ENCODE peak calls at places on chromosomes 13 and 19, in four cellular contexts. One of them, this sample, is unnamed. For H3K4me1, the result is how much of the 10 kb centered on the place peaks cover.

GRCh38 chr13:25677956-25678355 is 306.2 kb downstream of the ATP8A2 start:
- DNase-seq in neural progenitor cell: no peak
- DNase-seq in naive thymus-derived CD4-positive, alpha-beta T cell: no peak
- DNase-seq in cardiac muscle cell: no peak
- DNase-seq in this sample: no peak

GRCh38 chr19:45815501-45816216 is 551 bp upstream of the RSPH6A start:
- DNase-seq in neural progenitor cell: peak
- DNase-seq in naive thymus-derived CD4-positive, alpha-beta T cell: no peak
- DNase-seq in cardiac muscle cell: peak
- DNase-seq in this sample: no peak

GRCh38 chr19:38046254-38047047 is 139.4 kb downstream of the SIPA1L3 start:
- DNase-seq in neural progenitor cell: no peak
- DNase-seq in naive thymus-derived CD4-positive, alpha-beta T cell: no peak
- DNase-seq in cardiac muscle cell: no peak
- DNase-seq in this sample: no peak

GRCh38 chr13:32585625-32586021 is 629 bp upstream of the PDS5B start:
- DNase-seq in neural progenitor cell: peak
- DNase-seq in naive thymus-derived CD4-positive, alpha-beta T cell: no peak
- DNase-seq in cardiac muscle cell: no peak
- DNase-seq in this sample: no peak

GRCh38 chr19:51016798-51017683 is 2.5 kb downstream of the KLK10 start:
- DNase-seq in neural progenitor cell: peak
- DNase-seq in naive thymus-derived CD4-positive, alpha-beta T cell: peak
- DNase-seq in cardiac muscle cell: peak
- DNase-seq in this sample: peak

GRCh38 chr19:48717059-48717395 is 2.5 kb downstream of the MAMSTR start:
- DNase-seq in neural progenitor cell: no peak
- DNase-seq in naive thymus-derived CD4-positive, alpha-beta T cell: no peak
- DNase-seq in cardiac muscle cell: no peak
- DNase-seq in this sample: no peak

GRCh38 chr13:110304256-110304655 is 2.7 kb downstream of the COL4A1 start:
- DNase-seq in neural progenitor cell: no peak
- DNase-seq in naive thymus-derived CD4-positive, alpha-beta T cell: no peak
- DNase-seq in cardiac muscle cell: peak
- DNase-seq in this sample: no peak

GRCh38 chr13:113906566-113906965 is 42.7 kb upstream of the GAS6 start:
- DNase-seq in neural progenitor cell: no peak
- DNase-seq in naive thymus-derived CD4-positive, alpha-beta T cell: no peak
- DNase-seq in cardiac muscle cell: no peak
- DNase-seq in this sample: no peak

GRCh38 chr19:8132858-8133458 is 16.4 kb downstream of the FBN3 start:
- DNase-seq in neural progenitor cell: no peak
- DNase-seq in naive thymus-derived CD4-positive, alpha-beta T cell: no peak
- DNase-seq in cardiac muscle cell: no peak
- DNase-seq in this sample: no peak

GRCh38 chr19:19461671-19462622 is 53.4 kb downstream of the TSSK6 start:
- DNase-seq in neural progenitor cell: peak
- DNase-seq in naive thymus-derived CD4-positive, alpha-beta T cell: peak
- DNase-seq in cardiac muscle cell: peak
- DNase-seq in this sample: peak

GRCh38 chr19:11142528-11143171 is 12.9 kb downstream of the SPC24 start:
- DNase-seq in neural progenitor cell: peak
- DNase-seq in naive thymus-derived CD4-positive, alpha-beta T cell: no peak
- DNase-seq in cardiac muscle cell: peak
- DNase-seq in this sample: peak

GRCh38 chr13:114073881-114074551 is 58.4 kb downstream of the RASA3 start:
- DNase-seq in neural progenitor cell: no peak
- DNase-seq in naive thymus-derived CD4-positive, alpha-beta T cell: no peak
- DNase-seq in cardiac muscle cell: no peak
- DNase-seq in this sample: no peak

GRCh38 chr13:105334211-105334610 is 1201.3 kb downstream of the EFNB2 start:
- DNase-seq in neural progenitor cell: peak
- DNase-seq in naive thymus-derived CD4-positive, alpha-beta T cell: no peak
- DNase-seq in cardiac muscle cell: peak
- DNase-seq in this sample: peak

GRCh38 chr13:95588721-95589120 is 36.2 kb downstream of the CLDN10 start:
- DNase-seq in neural progenitor cell: no peak
- DNase-seq in naive thymus-derived CD4-positive, alpha-beta T cell: no peak
- DNase-seq in cardiac muscle cell: peak
- DNase-seq in this sample: no peak

GRCh38 chr13:30572859-30573275 is 44.9 kb upstream of the USPL1 start:
- DNase-seq in neural progenitor cell: no peak
- DNase-seq in naive thymus-derived CD4-positive, alpha-beta T cell: peak
- DNase-seq in cardiac muscle cell: peak
- DNase-seq in this sample: peak

GRCh38 chr19:38666662-38667448 is 19.4 kb downstream of the ACTN4 start:
- DNase-seq in neural progenitor cell: peak
- DNase-seq in naive thymus-derived CD4-positive, alpha-beta T cell: no peak
- DNase-seq in cardiac muscle cell: peak
- DNase-seq in this sample: peak

GRCh38 chr13:71813187-71813586 is 53.8 kb downstream of the DACH1 start:
- DNase-seq in neural progenitor cell: no peak
- DNase-seq in naive thymus-derived CD4-positive, alpha-beta T cell: no peak
- DNase-seq in cardiac muscle cell: no peak
- DNase-seq in this sample: no peak

GRCh38 chr13:110382229-110382628 is 75.1 kb downstream of the COL4A2 start:
- DNase-seq in neural progenitor cell: no peak
- DNase-seq in naive thymus-derived CD4-positive, alpha-beta T cell: no peak
- DNase-seq in cardiac muscle cell: peak
- DNase-seq in this sample: peak

GRCh38 chr13:41501281-41501680 is 43.9 kb downstream of the RGCC start:
- DNase-seq in neural progenitor cell: no peak
- DNase-seq in naive thymus-derived CD4-positive, alpha-beta T cell: no peak
- DNase-seq in cardiac muscle cell: no peak
- DNase-seq in this sample: no peak

GRCh38 chr19:11887247-11887617 is 350 bp upstream of the ZNF69 start:
- DNase-seq in neural progenitor cell: no peak
- DNase-seq in naive thymus-derived CD4-positive, alpha-beta T cell: no peak
- DNase-seq in cardiac muscle cell: no peak
- DNase-seq in this sample: no peak

GRCh38 chr13:50805805-50806204 is 37.7 kb downstream of the DLEU7 start:
- DNase-seq in neural progenitor cell: peak
- DNase-seq in naive thymus-derived CD4-positive, alpha-beta T cell: no peak
- DNase-seq in cardiac muscle cell: peak
- DNase-seq in this sample: peak

GRCh38 chr19:11010041-11010440 is 49.2 kb downstream of the SMARCA4 start:
- DNase-seq in neural progenitor cell: no peak
- DNase-seq in naive thymus-derived CD4-positive, alpha-beta T cell: no peak
- DNase-seq in cardiac muscle cell: no peak
- DNase-seq in this sample: no peak

GRCh38 chr19:14482112-14482941 is 7.2 kb upstream of the PTGER1 start:
- DNase-seq in neural progenitor cell: no peak
- DNase-seq in naive thymus-derived CD4-positive, alpha-beta T cell: no peak
- DNase-seq in cardiac muscle cell: no peak
- DNase-seq in this sample: no peak

GRCh38 chr13:27242642-27243185 is 8.6 kb upstream of the RPL21 start:
- DNase-seq in neural progenitor cell: no peak
- DNase-seq in naive thymus-derived CD4-positive, alpha-beta T cell: no peak
- DNase-seq in cardiac muscle cell: no peak
- DNase-seq in this sample: no peak

GRCh38 chr19:47351545-47351944 is 2.4 kb downstream of the DHX34 start:
- DNase-seq in neural progenitor cell: peak
- DNase-seq in naive thymus-derived CD4-positive, alpha-beta T cell: no peak
- DNase-seq in cardiac muscle cell: peak
- DNase-seq in this sample: peak

GRCh38 chr19:35760711-35761349 is 2.9 kb downstream of the PROSER3 start:
- DNase-seq in neural progenitor cell: peak
- DNase-seq in naive thymus-derived CD4-positive, alpha-beta T cell: no peak
- DNase-seq in cardiac muscle cell: no peak
- DNase-seq in this sample: no peak

GRCh38 chr13:50928609-50929274 is 19.2 kb downstream of the RNASEH2B start:
- DNase-seq in neural progenitor cell: no peak
- DNase-seq in naive thymus-derived CD4-positive, alpha-beta T cell: no peak
- DNase-seq in cardiac muscle cell: peak
- DNase-seq in this sample: no peak

GRCh38 chr13:26628706-26629105 is 71.2 kb downstream of the WASF3 start:
- DNase-seq in neural progenitor cell: peak
- DNase-seq in naive thymus-derived CD4-positive, alpha-beta T cell: no peak
- DNase-seq in cardiac muscle cell: peak
- DNase-seq in this sample: peak

GRCh38 chr19:44553478-44554171 is 24.1 kb upstream of the CEACAM20 start:
- DNase-seq in neural progenitor cell: no peak
- DNase-seq in naive thymus-derived CD4-positive, alpha-beta T cell: no peak
- DNase-seq in cardiac muscle cell: no peak
- DNase-seq in this sample: no peak

GRCh38 chr19:42553292-42554045 is 25.2 kb upstream of the CEACAM1 start:
- DNase-seq in neural progenitor cell: no peak
- DNase-seq in naive thymus-derived CD4-positive, alpha-beta T cell: no peak
- DNase-seq in cardiac muscle cell: peak
- DNase-seq in this sample: peak

GRCh38 chr19:11482384-11483050 is 1.7 kb upstream of the ELAVL3 start:
- DNase-seq in neural progenitor cell: peak
- DNase-seq in naive thymus-derived CD4-positive, alpha-beta T cell: peak
- DNase-seq in cardiac muscle cell: peak
- DNase-seq in this sample: peak

GRCh38 chr19:3510727-3511126 is 4.6 kb downstream of the FZR1 start:
- DNase-seq in neural progenitor cell: no peak
- DNase-seq in naive thymus-derived CD4-positive, alpha-beta T cell: no peak
- DNase-seq in cardiac muscle cell: no peak
- DNase-seq in this sample: no peak
- H3K4me1 ChIP-seq in neural progenitor cell: under half
- H3K4me1 ChIP-seq in naive thymus-derived CD4-positive, alpha-beta T cell: under half
- H3K4me1 ChIP-seq in cardiac muscle cell: under half
- H3K4me1 ChIP-seq in this sample: under half

GRCh38 chr13:99218969-99219368 is 18.3 kb downstream of the UBAC2 start:
- DNase-seq in neural progenitor cell: no peak
- DNase-seq in naive thymus-derived CD4-positive, alpha-beta T cell: peak
- DNase-seq in cardiac muscle cell: no peak
- DNase-seq in this sample: no peak

GRCh38 chr13:99220199-99220931 is 19.7 kb downstream of the UBAC2 start:
- DNase-seq in neural progenitor cell: no peak
- DNase-seq in naive thymus-derived CD4-positive, alpha-beta T cell: peak
- DNase-seq in cardiac muscle cell: no peak
- DNase-seq in this sample: no peak

GRCh38 chr13:99217461-99218101 is 16.9 kb downstream of the UBAC2 start:
- DNase-seq in neural progenitor cell: no peak
- DNase-seq in naive thymus-derived CD4-positive, alpha-beta T cell: no peak
- DNase-seq in cardiac muscle cell: no peak
- DNase-seq in this sample: no peak

GRCh38 chr13:99218545-99218944 is 17.9 kb downstream of the UBAC2 start:
- DNase-seq in neural progenitor cell: peak
- DNase-seq in naive thymus-derived CD4-positive, alpha-beta T cell: no peak
- DNase-seq in cardiac muscle cell: no peak
- DNase-seq in this sample: no peak

GRCh38 chr13:99218126-99218525 is 17.5 kb downstream of the UBAC2 start:
- DNase-seq in neural progenitor cell: no peak
- DNase-seq in naive thymus-derived CD4-positive, alpha-beta T cell: no peak
- DNase-seq in cardiac muscle cell: no peak
- DNase-seq in this sample: no peak
- H3K4me3 ChIP-seq in neural progenitor cell: no peak
- H3K4me3 ChIP-seq in naive thymus-derived CD4-positive, alpha-beta T cell: peak
- H3K4me3 ChIP-seq in cardiac muscle cell: no peak
- H3K4me3 ChIP-seq in this sample: peak

DNA sequence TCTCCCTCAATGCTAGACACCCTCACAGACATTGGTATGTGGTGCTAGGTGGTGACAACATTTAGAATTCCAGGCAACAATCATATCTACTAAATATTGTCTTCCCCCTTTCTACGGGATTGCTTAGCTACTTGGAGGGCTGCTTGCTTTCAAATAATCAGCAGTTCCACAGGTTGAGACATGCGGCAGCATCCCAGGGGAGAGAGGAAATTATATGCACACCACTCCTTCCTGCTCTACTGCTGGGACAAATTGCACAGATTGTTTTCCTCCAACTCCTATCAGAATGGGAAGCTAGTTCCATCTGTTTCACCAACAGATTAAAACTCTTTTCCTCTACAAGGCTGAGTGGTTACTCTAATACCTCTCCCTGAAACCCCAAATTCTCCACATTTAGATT is 275.4 kb downstream of the DNAJC15 start:
- DNase-seq in neural progenitor cell: no peak
- DNase-seq in naive thymus-derived CD4-positive, alpha-beta T cell: no peak
- DNase-seq in cardiac muscle cell: no peak
- DNase-seq in this sample: no peak
- H3K4me1 ChIP-seq in neural progenitor cell: under half
- H3K4me1 ChIP-seq in naive thymus-derived CD4-positive, alpha-beta T cell: under half
- H3K4me1 ChIP-seq in cardiac muscle cell: under half
- H3K4me1 ChIP-seq in this sample: under half

GRCh38 chr13:91319996-91320395 is 27.5 kb upstream of the MIR17HG start:
- DNase-seq in neural progenitor cell: no peak
- DNase-seq in naive thymus-derived CD4-positive, alpha-beta T cell: no peak
- DNase-seq in cardiac muscle cell: no peak
- DNase-seq in this sample: no peak
- H3K4me3 ChIP-seq in neural progenitor cell: no peak
- H3K4me3 ChIP-seq in naive thymus-derived CD4-positive, alpha-beta T cell: no peak
- H3K4me3 ChIP-seq in cardiac muscle cell: no peak
- H3K4me3 ChIP-seq in this sample: no peak

GRCh38 chr13:28497143-28497876 is 2.4 kb upstream of the FLT1 start:
- DNase-seq in neural progenitor cell: no peak
- DNase-seq in naive thymus-derived CD4-positive, alpha-beta T cell: peak
- DNase-seq in cardiac muscle cell: peak
- DNase-seq in this sample: no peak
- H3K4me1 ChIP-seq in neural progenitor cell: under half
- H3K4me1 ChIP-seq in naive thymus-derived CD4-positive, alpha-beta T cell: under half
- H3K4me1 ChIP-seq in cardiac muscle cell: under half
- H3K4me1 ChIP-seq in this sample: under half

GRCh38 chr13:46052314-46053161 is at the start of gene ZC3H13:
- DNase-seq in neural progenitor cell: peak
- DNase-seq in naive thymus-derived CD4-positive, alpha-beta T cell: peak
- DNase-seq in cardiac muscle cell: peak
- DNase-seq in this sample: peak

GRCh38 chr13:46045424-46045823 is 7.1 kb downstream of the ZC3H13 start:
- DNase-seq in neural progenitor cell: no peak
- DNase-seq in naive thymus-derived CD4-positive, alpha-beta T cell: no peak
- DNase-seq in cardiac muscle cell: no peak
- DNase-seq in this sample: no peak

GRCh38 chr13:46051958-46052313 is 610 bp downstream of the ZC3H13 start:
- DNase-seq in neural progenitor cell: no peak
- DNase-seq in naive thymus-derived CD4-positive, alpha-beta T cell: no peak
- DNase-seq in cardiac muscle cell: no peak
- DNase-seq in this sample: no peak

GRCh38 chr13:46053162-46054012 is 841 bp upstream of the ZC3H13 start:
- DNase-seq in neural progenitor cell: peak
- DNase-seq in naive thymus-derived CD4-positive, alpha-beta T cell: no peak
- DNase-seq in cardiac muscle cell: no peak
- DNase-seq in this sample: no peak

DNA sequence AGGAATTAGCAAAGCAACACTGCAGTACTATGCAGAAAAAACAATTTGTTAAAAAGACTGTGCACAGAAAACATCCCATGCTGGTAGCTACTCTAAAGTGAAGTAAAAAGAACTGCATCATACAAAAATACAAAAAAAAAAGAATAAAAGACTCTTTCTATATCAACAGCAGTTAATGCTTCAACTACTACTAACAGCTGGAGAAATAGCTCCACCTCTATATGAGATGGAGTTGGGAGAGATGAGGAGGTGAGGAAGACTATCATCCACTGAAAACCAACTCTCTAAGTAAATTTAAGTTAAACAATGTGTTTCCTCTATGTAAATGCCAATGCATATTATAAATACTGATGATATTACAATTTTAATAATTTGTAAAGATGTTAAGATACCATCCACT is 1.8 kb downstream of the ZC3H13 start:
- DNase-seq in neural progenitor cell: no peak
- DNase-seq in naive thymus-derived CD4-positive, alpha-beta T cell: no peak
- DNase-seq in cardiac muscle cell: no peak
- DNase-seq in this sample: no peak
- H3K4me3 ChIP-seq in neural progenitor cell: peak
- H3K4me3 ChIP-seq in naive thymus-derived CD4-positive, alpha-beta T cell: no peak
- H3K4me3 ChIP-seq in cardiac muscle cell: peak
- H3K4me3 ChIP-seq in this sample: peak

This sample was measured in adipocyte.